ENCODE peak calls at places on chromosomes 16 and 17, in seven cellular contexts. O is fibroblast of mammary gland, B is fibroblast of lung, Y is psoas muscle, M is brain microvascular endothelial cell, R is GM06990, V is AG10803. S is an unnamed sample.

GRCh38 chr17:6701719-6702118 is 11.4 kb downstream of the SLC13A5 start:
- DNase-seq in O (peak; percentile 28), B (no peak), Y (no peak), M (peak; percentile 11), R (no peak), V (no peak), S (peak; percentile 17)

GRCh38 chr17:47295037-47295873 is 28.5 kb upstream of the EFCAB13 start:
- DNase-seq in O (no peak), B (no peak), Y (no peak), M (no peak), R (no peak), V (no peak), S (no peak)

GRCh38 chr16:11677451-11677951 is 9.2 kb downstream of the SNN start:
- DNase-seq in O (peak; percentile 69), B (peak; percentile 52), Y (no peak), M (no peak), R (no peak), V (peak; percentile 10), S (no peak)

GRCh38 chr17:42025191-42025579 is 5.3 kb downstream of the NKIRAS2 start:
- DNase-seq in O (no peak), B (no peak), Y (no peak), M (no peak), R (no peak), V (no peak), S (no peak)

GRCh38 chr17:35774499-35774898 is 13.8 kb downstream of the C17orf50 start:
- DNase-seq in O (peak; percentile 32), B (peak; percentile 80), Y (no peak), M (no peak), R (no peak), V (no peak), S (peak; percentile 44)

GRCh38 chr16:13935408-13935807 is 15.5 kb downstream of the ERCC4 start:
- DNase-seq in O (no peak), B (no peak), Y (no peak), M (no peak), R (no peak), V (no peak), S (no peak)

GRCh38 chr16:1078579-1079021 is 6.1 kb downstream of the SSTR5 start:
- DNase-seq in O (peak; percentile 53), B (peak; percentile 6), Y (no peak), M (peak; percentile 18), R (no peak), V (no peak), S (peak; percentile 62)

GRCh38 chr17:31488264-31488981 is 96.9 kb downstream of the RAB11FIP4 start:
- DNase-seq in O (no peak), B (no peak), Y (no peak), M (no peak), R (no peak), V (no peak), S (no peak)

GRCh38 chr16:55532227-55532626 is 23.4 kb downstream of the LPCAT2 start:
- DNase-seq in O (no peak), B (no peak), Y (no peak), M (no peak), R (no peak), V (peak; percentile 24), S (no peak)

GRCh38 chr16:81786321-81786720 is 7.2 kb downstream of the PLCG2 start:
- DNase-seq in O (no peak), B (no peak), Y (no peak), M (peak; percentile 41), R (no peak), V (peak; percentile 15), S (peak; percentile 6)

GRCh38 chr17:34375598-34375997 is 12.6 kb upstream of the CCL1 start:
- DNase-seq in O (no peak), B (no peak), Y (no peak), M (no peak), R (no peak), V (no peak), S (no peak)

GRCh38 chr17:36691606-36692005 is 90.2 kb downstream of the MRM1 start:
- DNase-seq in O (no peak), B (no peak), Y (no peak), M (no peak), R (no peak), V (no peak), S (no peak)

GRCh38 chr16:15829460-15829859 is 27.4 kb downstream of the MYH11 start:
- DNase-seq in O (peak; percentile 0), B (peak; percentile 89), Y (peak; percentile 24), M (no peak), R (no peak), V (peak; percentile 34), S (peak; percentile 68)

GRCh38 chr16:8936421-8936820 is 27.3 kb downstream of the USP7 start:
- DNase-seq in O (peak; percentile 54), B (peak; percentile 30), Y (no peak), M (peak; percentile 65), R (no peak), V (no peak), S (no peak)

GRCh38 chr17:6700948-6701307 is 12.2 kb downstream of the SLC13A5 start:
- DNase-seq in O (no peak), B (no peak), Y (no peak), M (no peak), R (no peak), V (no peak), S (no peak)

GRCh38 chr17:20008242-20009051 is 712 bp upstream of the SPECC1 start:
- DNase-seq in O (peak; percentile 15), B (no peak), Y (no peak), M (no peak), R (no peak), V (no peak), S (peak; percentile 3)

DNA sequence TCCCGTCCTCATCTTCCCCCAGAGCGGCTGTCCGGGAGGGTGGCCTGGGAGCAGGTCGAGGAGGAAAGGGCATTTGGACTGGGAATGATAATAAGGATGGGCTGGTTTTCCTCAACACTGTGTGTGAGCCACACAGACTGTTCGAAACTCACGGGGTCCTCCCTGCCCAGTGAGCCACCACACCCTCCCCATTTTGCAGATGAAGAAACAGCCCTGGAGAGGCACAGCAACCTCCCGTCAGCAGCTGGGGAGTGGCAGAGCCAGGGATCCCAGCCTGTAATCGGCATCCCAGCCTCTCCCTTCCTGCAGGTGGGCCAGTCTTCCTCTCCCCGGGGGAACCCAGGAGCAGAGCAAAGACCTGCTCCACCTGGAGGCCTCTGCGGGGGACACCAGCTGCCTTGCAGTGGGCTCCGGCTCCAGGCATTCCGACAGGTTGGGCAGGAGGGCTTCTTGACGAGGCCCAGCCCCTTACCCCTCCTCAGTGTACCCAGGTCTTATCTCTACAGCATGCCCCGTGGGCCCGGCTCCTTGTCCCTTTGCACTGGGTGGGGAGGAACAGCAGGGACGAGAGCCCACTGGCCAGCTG is 23.8 kb downstream of the ENGASE start:
- DNase-seq in O (no peak), B (no peak), Y (no peak), M (no peak), R (no peak), V (no peak), S (no peak)
- TF ChIP-seq CTCF in O (no peak), B (no peak), Y (no peak), M (no peak), R (no peak), V (no peak), S (no peak)

GRCh38 chr16:73145166-73145565 is 97.2 kb upstream of the ZFHX3 start:
- DNase-seq in O (no peak), B (no peak), Y (no peak), M (no peak), R (no peak), V (no peak), S (no peak)

GRCh38 chr16:73142069-73142880 is 94.3 kb upstream of the ZFHX3 start:
- DNase-seq in O (no peak), B (no peak), Y (no peak), M (no peak), R (no peak), V (no peak), S (no peak)

GRCh38 chr16:73143681-73144370 is 95.9 kb upstream of the ZFHX3 start:
- DNase-seq in O (peak; percentile 31), B (peak; percentile 47), Y (no peak), M (no peak), R (no peak), V (peak; percentile 68), S (no peak)

GRCh38 chr16:73140944-73141343 is 93.0 kb upstream of the ZFHX3 start:
- DNase-seq in O (no peak), B (no peak), Y (no peak), M (no peak), R (no peak), V (peak; percentile 17), S (no peak)

DNA sequence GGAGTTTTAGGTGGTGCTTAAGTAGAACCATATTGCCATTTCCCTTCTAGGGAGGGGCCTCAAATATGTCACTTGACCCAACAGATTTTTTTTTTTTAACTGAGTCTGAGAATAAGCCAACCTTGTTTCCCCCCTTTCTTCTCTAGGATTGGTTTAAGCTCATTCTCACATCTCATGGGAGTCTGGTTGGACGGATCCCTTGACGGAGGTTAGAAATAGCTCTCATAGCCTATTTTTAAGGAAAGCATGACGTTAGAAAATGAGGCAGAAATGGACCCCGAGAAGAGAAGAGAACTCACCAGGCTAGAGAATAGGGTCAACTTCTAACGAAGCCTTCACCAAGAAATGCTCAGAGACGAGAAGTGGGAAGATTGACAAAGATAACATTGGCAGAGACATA is 95.1 kb upstream of the ZFHX3 start:
- DNase-seq in O (no peak), B (no peak), Y (no peak), M (no peak), R (no peak), V (no peak), S (no peak)
- H3K4me3 ChIP-seq in O (no peak overlapping the region), B (no peak overlapping the region), Y (peak overlapping the region; percentile 53), M (peak overlapping the region; percentile 41), R (no peak overlapping the region), V (no peak overlapping the region), S (no peak overlapping the region)

GRCh38 chr16:50821586-50821985 is 79.7 kb downstream of the CYLD start:
- DNase-seq in O (peak; percentile 18), B (no peak), Y (no peak), M (no peak), R (no peak), V (no peak), S (no peak)
- TF ChIP-seq CTCF in O (peak; percentile 6), B (no peak), Y (no peak), M (peak; percentile 44), R (no peak), V (peak; percentile 14), S (no peak)

DNA sequence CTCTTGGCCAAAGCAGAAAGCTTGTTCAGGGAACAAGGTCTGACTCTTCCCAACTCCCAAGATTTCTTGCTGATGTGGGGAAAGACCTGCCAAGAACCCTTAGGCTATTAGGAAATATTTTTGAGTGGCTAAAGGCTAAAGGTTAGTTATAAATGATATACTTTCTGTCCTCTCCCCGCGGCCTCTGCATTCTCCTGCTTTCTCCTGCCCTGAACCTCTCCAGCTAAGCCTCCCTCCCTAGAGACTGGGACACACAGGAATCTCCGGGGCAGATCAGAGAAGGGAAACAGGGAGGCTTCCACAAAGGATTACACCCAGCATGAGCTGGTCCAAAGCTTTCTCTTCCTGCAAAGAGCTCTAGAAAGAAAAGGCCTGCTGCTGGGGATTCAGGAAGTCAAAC is 2.3 kb downstream of the SLC43A2 start:
- DNase-seq in O (peak; percentile 16), B (no peak), Y (no peak), M (no peak), R (no peak), V (no peak), S (no peak)
- H3K4me3 ChIP-seq in O (no peak overlapping the region), B (no peak overlapping the region), Y (peak overlapping the region; percentile 93), M (no peak overlapping the region), R (peak overlapping the region; percentile 84), V (no peak overlapping the region), S (no peak overlapping the region)